ENCODE peak calls at places on chromosomes 13 and 19, in nine cellular contexts. V is stimulated activated CD4-positive, alpha-beta T cell treated with anti-CD3 and anti-CD28 coated beads, Interleukin-2, amount 100 ng/mL, for 48 hours; D is progenitor cell of endocrine pancreas; K is NCI-H2081 treated with DMSO at 0.1 percent for 48 hours; P is fibroblast of mammary gland; B is stimulated activated CD8-positive, alpha-beta memory T cell treated with anti-CD3 and anti-CD28 coated beads, Interleukin-4, amount 100 ng/mL, for 1 hour; X is CD8-positive, alpha-beta memory T cell; I is colonic mucosa; U is foreskin fibroblast. Q is an unnamed sample.

GRCh38 chr19:42471554-42472249 is 29.0 kb upstream of the CXCL17 start:
- DNase-seq in K (no peak), D (no peak), P (peak), V (no peak), I (peak), X (no peak), B (no peak), U (peak), Q (no peak)

GRCh38 chr13:94308808-94309207 is 170.7 kb downstream of the DCT start:
- DNase-seq in D (no peak), X (no peak), P (peak), I (no peak), V (no peak), B (no peak), K (no peak), U (no peak), Q (no peak)

GRCh38 chr13:99982741-99983400 is 1.3 kb downstream of the ZIC2 start:
- DNase-seq in I (no peak), K (no peak), P (no peak), V (no peak), U (no peak), X (no peak), B (no peak), D (no peak), Q (no peak)

GRCh38 chr19:29667941-29668340 is 2.7 kb downstream of the PLEKHF1 start:
- DNase-seq in U (no peak), B (no peak), X (peak), D (no peak), P (no peak), I (no peak), K (no peak), V (no peak), Q (no peak)

GRCh38 chr19:49479975-49480628 is 6.1 kb downstream of the FLT3LG start:
- DNase-seq in U (no peak), K (no peak), I (no peak), X (no peak), V (no peak), P (no peak), B (no peak), D (no peak), Q (no peak)

GRCh38 chr19:2034729-2035589 is 16.1 kb downstream of the MKNK2 start:
- DNase-seq in U (peak), I (peak), P (peak), B (no peak), V (peak), D (no peak), K (no peak), X (peak), Q (no peak)

GRCh38 chr19:31353826-31354225 is 4.6 kb upstream of the TSHZ3 start:
- DNase-seq in V (no peak), K (no peak), B (no peak), U (no peak), X (no peak), D (no peak), P (no peak), I (no peak), Q (no peak)

GRCh38 chr13:20713014-20713376 is 9.5 kb downstream of the IL17D start:
- DNase-seq in D (no peak), U (peak), P (no peak), X (no peak), I (no peak), K (no peak), B (no peak), V (no peak), Q (no peak)

GRCh38 chr19:13953021-13953531 is 767 bp downstream of the DCAF15 start:
- DNase-seq in B (no peak), U (peak), P (peak), D (no peak), K (no peak), V (no peak), I (peak), X (no peak), Q (no peak)

Q was measured in omental fat pad.